ENCODE peak calls at places on chromosomes 5 and 9, in seven cellular contexts. J is BJ, L is hepatocyte, X is fibroblast of lung, P is keratinocyte, C is esophagus squamous epithelium, U is upper lobe of left lung. M is an unnamed sample. For H3K36me3, the result is how much of the 10 kb centered on the place peaks cover.

GRCh38 chr5:78005021-78005785 is 229.1 kb upstream of the TBCA start:
- DNase-seq in J (no peak), L (no peak), X (peak), P (no peak), C (no peak), U (no peak), M (peak)

GRCh38 chr9:38127271-38127839 is 58.3 kb upstream of the SHB start:
- DNase-seq in J (no peak), L (no peak), X (no peak), P (no peak), C (no peak), U (no peak), M (no peak)

GRCh38 chr9:116491659-116492058 is 195.4 kb upstream of the TRIM32 start:
- DNase-seq in J (no peak), L (no peak), X (peak), P (no peak), C (no peak), U (no peak), M (no peak)

GRCh38 chr5:179162351-179163235 is 102.4 kb downstream of the ZNF354C start:
- DNase-seq in J (no peak), L (no peak), X (no peak), P (no peak), C (no peak), U (peak), M (no peak)

GRCh38 chr5:85069659-85070640 is 685.3 kb upstream of the EDIL3 start:
- DNase-seq in J (no peak), L (no peak), X (peak), P (no peak), C (no peak), U (no peak), M (no peak)

GRCh38 chr5:109145139-109145538 is 264.6 kb downstream of the PJA2 start:
- DNase-seq in J (no peak), L (no peak), X (no peak), P (no peak), C (no peak), U (no peak), M (no peak)

GRCh38 chr5:76716456-76717157 is 681 bp downstream of the F2R start:
- DNase-seq in J (no peak), L (peak), X (no peak), P (no peak), C (no peak), U (no peak), M (no peak)

GRCh38 chr5:172617817-172618216 is 23.2 kb upstream of the NEURL1B start:
- DNase-seq in J (no peak), L (no peak), X (no peak), P (no peak), C (no peak), U (no peak), M (no peak)

GRCh38 chr5:127871448-127872153 is 168.4 kb downstream of the CCDC192 start:
- DNase-seq in J (no peak), L (no peak), X (no peak), P (no peak), C (no peak), U (no peak), M (peak)

GRCh38 chr5:69167488-69167845 is 517 bp downstream of the CCNB1 start:
- DNase-seq in J (no peak), L (peak), X (peak), P (no peak), C (no peak), U (no peak), M (no peak)

GRCh38 chr5:82642313-82642712 is 364.2 kb upstream of the RPS23 start:
- DNase-seq in J (no peak), L (no peak), X (no peak), P (no peak), C (no peak), U (no peak), M (no peak)

GRCh38 chr5:54275361-54275760 is 35.0 kb downstream of the ARL15 start:
- DNase-seq in J (no peak), L (no peak), X (no peak), P (no peak), C (no peak), U (no peak), M (no peak)

GRCh38 chr5:157956271-157956885 is 97.4 kb upstream of the CLINT1 start:
- DNase-seq in J (no peak), L (peak), X (no peak), P (no peak), C (no peak), U (no peak), M (peak)

GRCh38 chr5:178326054-178326715 is 93.6 kb upstream of the PHYKPL start:
- DNase-seq in J (no peak), L (peak), X (peak), P (no peak), C (no peak), U (no peak), M (no peak)

GRCh38 chr5:35374584-35374983 is 144.3 kb upstream of the PRLR start:
- DNase-seq in J (no peak), L (no peak), X (no peak), P (no peak), C (no peak), U (no peak), M (no peak)

GRCh38 chr9:120221844-120222243 is 358.1 kb downstream of the CDK5RAP2 start:
- DNase-seq in J (no peak), L (no peak), X (no peak), P (no peak), C (no peak), U (no peak), M (no peak)

GRCh38 chr9:4048441-4048840 is 251.4 kb downstream of the GLIS3 start:
- DNase-seq in J (peak), L (peak), X (peak), P (no peak), C (no peak), U (no peak), M (peak)

GRCh38 chr9:114382951-114383865 is 4.6 kb downstream of the AKNA start:
- DNase-seq in J (no peak), L (no peak), X (peak), P (no peak), C (no peak), U (peak), M (no peak)

GRCh38 chr5:62206150-62206829 is 99.7 kb upstream of the KIF2A start:
- DNase-seq in J (no peak), L (peak), X (no peak), P (no peak), C (no peak), U (no peak), M (peak)

DNA sequence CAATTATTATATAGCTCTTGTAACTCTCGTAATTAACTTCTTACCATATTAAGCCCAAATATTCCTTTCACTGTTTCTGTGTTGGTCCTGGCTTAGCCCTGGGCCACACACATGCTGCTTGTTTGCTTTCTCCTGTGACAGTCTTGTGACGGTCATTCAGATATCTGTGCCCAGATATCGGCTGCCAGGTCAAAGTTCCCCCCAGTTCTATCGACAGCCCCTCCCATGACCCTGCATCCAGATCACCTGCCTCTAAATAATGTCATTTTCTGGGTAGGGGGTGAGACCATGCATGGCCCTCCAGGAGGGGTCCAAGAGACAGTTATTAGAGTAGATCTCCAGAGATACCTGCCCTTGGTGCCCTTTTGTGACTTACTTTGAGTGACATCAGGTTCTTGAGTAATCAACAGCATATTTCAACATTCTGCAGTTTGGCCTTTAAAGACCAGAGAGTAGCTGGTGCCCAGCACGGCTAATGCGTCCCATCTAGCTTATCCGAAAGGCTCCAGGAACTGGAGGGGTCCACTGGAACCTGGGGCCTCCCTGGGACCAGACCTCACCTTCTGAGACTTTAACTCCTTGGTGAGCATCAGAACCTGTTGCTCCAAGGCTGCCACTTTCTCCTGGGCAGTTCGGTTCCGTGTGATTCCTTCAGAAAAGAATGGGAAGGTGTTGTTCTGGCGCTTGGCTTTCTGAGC is 26.9 kb downstream of the TBC1D2 start:
- DNase-seq in J (no peak), L (peak), X (no peak), P (no peak), C (no peak), U (no peak), M (no peak)
- H3K36me3 ChIP-seq in J (under half), L (under half), X (under half), P (under half), C (under half), U (under half), M (under half)

DNA sequence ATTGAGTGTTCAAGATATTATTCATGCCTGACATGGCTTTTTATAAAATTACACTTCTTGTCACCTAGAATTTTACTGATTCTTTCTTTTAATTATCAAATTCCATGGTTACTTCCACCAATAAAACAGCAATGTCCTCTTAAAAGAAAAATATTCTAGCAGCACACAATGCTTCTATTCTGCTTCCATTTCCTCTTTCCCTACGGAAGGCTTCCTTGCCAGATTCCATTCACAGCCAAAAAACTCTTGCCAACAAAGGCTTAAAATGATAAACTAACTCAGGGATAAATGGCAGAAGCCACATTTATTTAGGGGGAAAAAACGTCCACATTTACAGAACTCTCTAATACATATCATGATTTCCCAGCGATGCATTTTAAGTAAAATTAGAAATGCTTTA is 111.6 kb downstream of the CTNND2 start:
- DNase-seq in J (no peak), L (no peak), X (no peak), P (no peak), C (no peak), U (no peak), M (no peak)
- H3K4me3 ChIP-seq in J (no peak), L (no peak), X (no peak), P (no peak), C (no peak), U (no peak), M (no peak)

GRCh38 chr5:3740546-3741371 is 145.1 kb downstream of the IRX1 start:
- DNase-seq in J (no peak), L (peak), X (no peak), P (peak), C (no peak), U (no peak), M (peak)
- TF ChIP-seq CTCF in J (no peak), L (no peak), X (no peak), P (no peak), C (no peak), U (no peak), M (no peak)

DNA sequence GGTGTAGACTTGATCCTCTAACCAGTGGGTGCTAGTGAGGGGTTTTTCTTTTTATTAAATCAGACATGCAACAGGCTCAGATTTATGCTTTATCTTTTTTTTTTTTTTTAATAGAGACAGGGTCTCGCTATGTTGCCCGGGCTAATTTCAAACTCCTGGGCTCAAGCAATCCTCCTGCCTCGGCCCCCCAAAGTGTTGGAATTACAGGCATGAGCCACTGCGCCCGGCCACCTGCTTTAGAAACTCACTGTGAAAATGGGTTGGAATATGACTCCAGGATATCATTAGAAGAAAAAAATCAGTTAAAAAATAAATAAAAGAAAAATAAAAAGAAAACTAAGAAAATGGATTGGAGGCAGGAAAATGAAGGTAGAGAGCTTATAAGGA is 50.7 kb downstream of the STOM start:
- DNase-seq in J (no peak), L (no peak), X (no peak), P (no peak), C (no peak), U (no peak), M (no peak)
- H3K36me3 ChIP-seq in J (under half), L (under half), X (under half), P (under half), C (under half), U (under half), M (under half)

M was measured in bronchial epithelial cell.